ENCODE peak calls at places on chromosome 14, in eight cellular contexts. One of them, this sample, is unnamed.

GRCh38 chr14:72788972-72789728 is 104.8 kb downstream of the DPF3 start:
- ATAC-seq in activated T-cell treated with anti-CD3 and anti-CD28 coated beads, Interleukin-2, amount 50 U/mL, for 72 hours: no peak
- ATAC-seq in left lung: no peak
- ATAC-seq in upper lobe of left lung: no peak
- ATAC-seq in pancreas: no peak
- ATAC-seq in RWPE2: no peak
- ATAC-seq in left cardiac atrium: no peak
- ATAC-seq in heart left ventricle: no peak
- ATAC-seq in this sample: peak

GRCh38 chr14:91327201-91327600 is 82.7 kb upstream of the GPR68 start:
- ATAC-seq in activated T-cell treated with anti-CD3 and anti-CD28 coated beads, Interleukin-2, amount 50 U/mL, for 72 hours: no peak
- ATAC-seq in left lung: no peak
- ATAC-seq in RWPE2: no peak
- ATAC-seq in left cardiac atrium: no peak
- ATAC-seq in pancreas: no peak
- ATAC-seq in upper lobe of left lung: no peak
- ATAC-seq in heart left ventricle: no peak
- ATAC-seq in this sample: no peak

GRCh38 chr14:63893701-63894458 is 41.1 kb downstream of the SYNE2 start:
- ATAC-seq in activated T-cell treated with anti-CD3 and anti-CD28 coated beads, Interleukin-2, amount 50 U/mL, for 72 hours: no peak
- ATAC-seq in left cardiac atrium: peak
- ATAC-seq in heart left ventricle: peak
- ATAC-seq in upper lobe of left lung: peak
- ATAC-seq in RWPE2: peak
- ATAC-seq in pancreas: peak
- ATAC-seq in left lung: peak
- ATAC-seq in this sample: no peak

GRCh38 chr14:105665247-105665950 is 139.0 kb downstream of the TMEM121 start:
- ATAC-seq in pancreas: no peak
- ATAC-seq in activated T-cell treated with anti-CD3 and anti-CD28 coated beads, Interleukin-2, amount 50 U/mL, for 72 hours: no peak
- ATAC-seq in left cardiac atrium: peak
- ATAC-seq in RWPE2: no peak
- ATAC-seq in upper lobe of left lung: peak
- ATAC-seq in left lung: no peak
- ATAC-seq in heart left ventricle: no peak
- ATAC-seq in this sample: no peak

GRCh38 chr14:55130194-55130550 is 1.1 kb downstream of the LGALS3 start:
- ATAC-seq in RWPE2: peak
- ATAC-seq in activated T-cell treated with anti-CD3 and anti-CD28 coated beads, Interleukin-2, amount 50 U/mL, for 72 hours: no peak
- ATAC-seq in upper lobe of left lung: peak
- ATAC-seq in heart left ventricle: no peak
- ATAC-seq in left cardiac atrium: no peak
- ATAC-seq in pancreas: peak
- ATAC-seq in left lung: peak
- ATAC-seq in this sample: no peak

GRCh38 chr14:37594916-37595808 is at the start of the genes FOXA1 and TTC6:
- ATAC-seq in activated T-cell treated with anti-CD3 and anti-CD28 coated beads, Interleukin-2, amount 50 U/mL, for 72 hours: peak
- ATAC-seq in left lung: peak
- ATAC-seq in heart left ventricle: no peak
- ATAC-seq in RWPE2: peak
- ATAC-seq in upper lobe of left lung: peak
- ATAC-seq in pancreas: peak
- ATAC-seq in left cardiac atrium: peak
- ATAC-seq in this sample: no peak

GRCh38 chr14:105282098-105282725 is 18.6 kb downstream of the BRF1 start:
- ATAC-seq in upper lobe of left lung: no peak
- ATAC-seq in activated T-cell treated with anti-CD3 and anti-CD28 coated beads, Interleukin-2, amount 50 U/mL, for 72 hours: no peak
- ATAC-seq in RWPE2: peak
- ATAC-seq in pancreas: peak
- ATAC-seq in left lung: no peak
- ATAC-seq in heart left ventricle: no peak
- ATAC-seq in left cardiac atrium: no peak
- ATAC-seq in this sample: no peak

GRCh38 chr14:102078840-102079699 is 7.8 kb downstream of the HSP90AA1 start:
- ATAC-seq in heart left ventricle: no peak
- ATAC-seq in pancreas: no peak
- ATAC-seq in activated T-cell treated with anti-CD3 and anti-CD28 coated beads, Interleukin-2, amount 50 U/mL, for 72 hours: peak
- ATAC-seq in upper lobe of left lung: peak
- ATAC-seq in left cardiac atrium: no peak
- ATAC-seq in left lung: no peak
- ATAC-seq in RWPE2: peak
- ATAC-seq in this sample: no peak

GRCh38 chr14:93065272-93065730 is 50.4 kb downstream of the ITPK1 start:
- ATAC-seq in pancreas: no peak
- ATAC-seq in activated T-cell treated with anti-CD3 and anti-CD28 coated beads, Interleukin-2, amount 50 U/mL, for 72 hours: peak
- ATAC-seq in left lung: no peak
- ATAC-seq in left cardiac atrium: no peak
- ATAC-seq in RWPE2: no peak
- ATAC-seq in heart left ventricle: no peak
- ATAC-seq in upper lobe of left lung: no peak
- ATAC-seq in this sample: no peak

GRCh38 chr14:103110681-103111296 is 12.5 kb upstream of the TNFAIP2 start:
- ATAC-seq in heart left ventricle: no peak
- ATAC-seq in activated T-cell treated with anti-CD3 and anti-CD28 coated beads, Interleukin-2, amount 50 U/mL, for 72 hours: no peak
- ATAC-seq in left lung: peak
- ATAC-seq in pancreas: peak
- ATAC-seq in upper lobe of left lung: peak
- ATAC-seq in left cardiac atrium: peak
- ATAC-seq in RWPE2: no peak
- ATAC-seq in this sample: no peak

GRCh38 chr14:56143025-56143424 is 24.8 kb downstream of the PELI2 start:
- ATAC-seq in heart left ventricle: no peak
- ATAC-seq in RWPE2: no peak
- ATAC-seq in left lung: no peak
- ATAC-seq in upper lobe of left lung: no peak
- ATAC-seq in pancreas: no peak
- ATAC-seq in activated T-cell treated with anti-CD3 and anti-CD28 coated beads, Interleukin-2, amount 50 U/mL, for 72 hours: peak
- ATAC-seq in left cardiac atrium: no peak
- ATAC-seq in this sample: no peak

GRCh38 chr14:31059152-31059924 is 33.2 kb upstream of the STRN3 start:
- ATAC-seq in RWPE2: peak
- ATAC-seq in upper lobe of left lung: peak
- ATAC-seq in activated T-cell treated with anti-CD3 and anti-CD28 coated beads, Interleukin-2, amount 50 U/mL, for 72 hours: no peak
- ATAC-seq in left cardiac atrium: peak
- ATAC-seq in heart left ventricle: no peak
- ATAC-seq in left lung: peak
- ATAC-seq in pancreas: peak
- ATAC-seq in this sample: no peak

GRCh38 chr14:104657114-104657524 is 32.3 kb upstream of the INF2 start:
- ATAC-seq in left cardiac atrium: no peak
- ATAC-seq in left lung: no peak
- ATAC-seq in RWPE2: peak
- ATAC-seq in upper lobe of left lung: no peak
- ATAC-seq in pancreas: no peak
- ATAC-seq in heart left ventricle: no peak
- ATAC-seq in activated T-cell treated with anti-CD3 and anti-CD28 coated beads, Interleukin-2, amount 50 U/mL, for 72 hours: no peak
- ATAC-seq in this sample: peak

GRCh38 chr14:21714318-21714929 is 40.8 kb upstream of the OR4E1 start:
- ATAC-seq in left lung: no peak
- ATAC-seq in pancreas: no peak
- ATAC-seq in RWPE2: no peak
- ATAC-seq in upper lobe of left lung: no peak
- ATAC-seq in left cardiac atrium: no peak
- ATAC-seq in heart left ventricle: no peak
- ATAC-seq in activated T-cell treated with anti-CD3 and anti-CD28 coated beads, Interleukin-2, amount 50 U/mL, for 72 hours: peak
- ATAC-seq in this sample: no peak

GRCh38 chr14:99529899-99530298 is 48.7 kb downstream of the CCNK start:
- ATAC-seq in activated T-cell treated with anti-CD3 and anti-CD28 coated beads, Interleukin-2, amount 50 U/mL, for 72 hours: no peak
- ATAC-seq in RWPE2: no peak
- ATAC-seq in left cardiac atrium: no peak
- ATAC-seq in heart left ventricle: no peak
- ATAC-seq in upper lobe of left lung: no peak
- ATAC-seq in left lung: no peak
- ATAC-seq in pancreas: no peak
- ATAC-seq in this sample: no peak

GRCh38 chr14:22403286-22403685 is 185.7 kb downstream of the DAD1 start:
- ATAC-seq in pancreas: no peak
- ATAC-seq in left cardiac atrium: no peak
- ATAC-seq in heart left ventricle: no peak
- ATAC-seq in RWPE2: peak
- ATAC-seq in activated T-cell treated with anti-CD3 and anti-CD28 coated beads, Interleukin-2, amount 50 U/mL, for 72 hours: no peak
- ATAC-seq in upper lobe of left lung: no peak
- ATAC-seq in left lung: no peak
- ATAC-seq in this sample: no peak

GRCh38 chr14:103872492-103873113 is 25.2 kb upstream of the PPP1R13B start:
- ATAC-seq in RWPE2: no peak
- ATAC-seq in pancreas: no peak
- ATAC-seq in activated T-cell treated with anti-CD3 and anti-CD28 coated beads, Interleukin-2, amount 50 U/mL, for 72 hours: peak
- ATAC-seq in upper lobe of left lung: no peak
- ATAC-seq in left lung: no peak
- ATAC-seq in left cardiac atrium: no peak
- ATAC-seq in heart left ventricle: no peak
- ATAC-seq in this sample: peak

GRCh38 chr14:74429221-74429691 is 3.2 kb upstream of the SYNDIG1L start:
- ATAC-seq in left cardiac atrium: no peak
- ATAC-seq in heart left ventricle: no peak
- ATAC-seq in RWPE2: no peak
- ATAC-seq in pancreas: no peak
- ATAC-seq in activated T-cell treated with anti-CD3 and anti-CD28 coated beads, Interleukin-2, amount 50 U/mL, for 72 hours: no peak
- ATAC-seq in left lung: no peak
- ATAC-seq in upper lobe of left lung: no peak
- ATAC-seq in this sample: peak

GRCh38 chr14:23572841-23573240 is 5.2 kb upstream of the AP1G2 start:
- ATAC-seq in upper lobe of left lung: peak
- ATAC-seq in left cardiac atrium: peak
- ATAC-seq in RWPE2: no peak
- ATAC-seq in heart left ventricle: peak
- ATAC-seq in pancreas: no peak
- ATAC-seq in left lung: peak
- ATAC-seq in activated T-cell treated with anti-CD3 and anti-CD28 coated beads, Interleukin-2, amount 50 U/mL, for 72 hours: no peak
- ATAC-seq in this sample: no peak

GRCh38 chr14:69378274-69378673 is 19.8 kb downstream of the ERH start:
- ATAC-seq in pancreas: no peak
- ATAC-seq in left lung: no peak
- ATAC-seq in left cardiac atrium: no peak
- ATAC-seq in RWPE2: no peak
- ATAC-seq in upper lobe of left lung: no peak
- ATAC-seq in heart left ventricle: no peak
- ATAC-seq in activated T-cell treated with anti-CD3 and anti-CD28 coated beads, Interleukin-2, amount 50 U/mL, for 72 hours: no peak
- ATAC-seq in this sample: no peak